ENCODE peak calls at places on chromosomes 13 and 19, in seven cellular contexts. K, V, G, A, U, H and X are unnamed samples.
A peak's percentile ranks its signal among the peaks of the same experiment; 100 is the strongest.

GRCh38 chr13:40384976-40385857 is 281.2 kb downstream of the FOXO1 start:
- DNase-seq in G (no peak), A (no peak), H (no peak), V (no peak), K (no peak), U (no peak), X (no peak)

GRCh38 chr13:37403776-37404497 is 194.6 kb downstream of the POSTN start:
- DNase-seq in H (no peak), K (peak; percentile 81), U (no peak), A (no peak), V (peak; percentile 91), G (no peak), X (no peak)

GRCh38 chr13:29676535-29676934 is 81.0 kb upstream of the SLC7A1 start:
- DNase-seq in K (peak; percentile 80), A (no peak), H (no peak), V (no peak), G (no peak), U (no peak), X (no peak)

GRCh38 chr13:42873081-42873480 is 91.7 kb downstream of the FAM216B start:
- DNase-seq in U (no peak), K (peak; percentile 22), A (no peak), G (no peak), H (no peak), V (no peak), X (no peak)

GRCh38 chr19:45444318-45445041 is 20.8 kb upstream of the ERCC1 start:
- DNase-seq in K (peak; percentile 94), A (peak; percentile 94), V (peak; percentile 78), G (peak; percentile 85), U (peak; percentile 86), H (peak; percentile 97), X (peak; percentile 89)

GRCh38 chr13:72696590-72696989 is 30.8 kb downstream of the MZT1 start:
- DNase-seq in A (no peak), H (no peak), V (peak; percentile 55), G (no peak), K (peak; percentile 31), U (no peak), X (no peak)

GRCh38 chr19:7870571-7871279 is 3.5 kb downstream of the PRR36 start:
- DNase-seq in A (peak; percentile 73), K (peak; percentile 55), G (peak; percentile 94), H (peak; percentile 45), U (no peak), V (peak; percentile 10), X (peak; percentile 78)

GRCh38 chr13:79392882-79393563 is 13.0 kb downstream of the RBM26 start:
- DNase-seq in V (peak; percentile 17), U (no peak), H (no peak), A (no peak), G (no peak), K (peak; percentile 81), X (no peak)

GRCh38 chr13:38564751-38565150 is 122.1 kb upstream of the FREM2 start:
- DNase-seq in V (no peak), G (no peak), H (no peak), U (no peak), K (no peak), A (no peak), X (no peak)

GRCh38 chr13:111897178-111897845 is 169.6 kb upstream of the SOX1 start:
- DNase-seq in U (no peak), V (no peak), K (no peak), G (no peak), A (no peak), H (no peak), X (no peak)

GRCh38 chr19:35740108-35740422 is 2.2 kb downstream of the IGFLR1 start:
- DNase-seq in V (no peak), K (no peak), A (no peak), U (no peak), H (no peak), G (no peak), X (no peak)

GRCh38 chr19:50252111-50252886 is 48.9 kb downstream of the MYH14 start:
- DNase-seq in V (peak; percentile 9), U (no peak), A (no peak), K (peak; percentile 30), H (no peak), G (peak; percentile 41), X (no peak)

GRCh38 chr19:3366761-3367571 is 583 bp downstream of the NFIC start:
- DNase-seq in V (peak; percentile 63), U (no peak), G (no peak), K (peak; percentile 58), A (peak; percentile 81), H (peak; percentile 62), X (no peak)

GRCh38 chr19:55635334-55635717 is 5.5 kb upstream of the ZNF580 start:
- DNase-seq in G (no peak), H (no peak), K (peak; percentile 47), A (no peak), U (no peak), V (no peak), X (no peak)

GRCh38 chr13:105272660-105273631 is 1262.5 kb downstream of the EFNB2 start:
- DNase-seq in G (no peak), V (no peak), K (no peak), H (no peak), A (no peak), U (no peak), X (no peak)

GRCh38 chr13:39350461-39350881 is 252.5 kb downstream of the LHFPL6 start:
- DNase-seq in V (no peak), G (no peak), U (no peak), A (no peak), H (no peak), K (no peak), X (no peak)

GRCh38 chr13:113046066-113046882 is 59.3 kb upstream of the F7 start:
- DNase-seq in H (no peak), K (no peak), A (no peak), V (no peak), U (no peak), G (no peak), X (no peak)

GRCh38 chr19:16320987-16321386 is 3.6 kb upstream of the KLF2 start:
- DNase-seq in A (no peak), K (no peak), G (peak; percentile 28), V (no peak), H (no peak), U (no peak), X (no peak)
- H3K4me1 ChIP-seq in A (no peaks in the 10 kb centered on the region), K (peaks cover 8% of the 10 kb centered on the region), G (peaks cover 57% of the 10 kb centered on the region), V (peaks cover 8% of the 10 kb centered on the region), H (peaks cover under 1% of the 10 kb centered on the region), U (no peaks in the 10 kb centered on the region), X (peaks cover 5% of the 10 kb centered on the region)

GRCh38 chr19:4454952-4455738 is 2.4 kb downstream of the UBXN6 start:
- DNase-seq in G (no peak), K (peak; percentile 89), U (no peak), H (peak; percentile 36), V (peak; percentile 71), A (no peak), X (no peak)

GRCh38 chr19:4456566-4456842 is 1.1 kb downstream of the UBXN6 start:
- DNase-seq in A (no peak), K (peak; percentile 89), V (peak; percentile 65), U (no peak), H (no peak), G (no peak), X (no peak)

GRCh38 chr19:4457654-4458406 is at the start of gene UBXN6:
- DNase-seq in U (peak; percentile 92), V (peak; percentile 99), H (peak; percentile 99), K (peak; percentile 100), A (peak; percentile 98), G (peak; percentile 99), X (peak; percentile 100)

GRCh38 chr19:4455742-4456565 is 1.6 kb downstream of the UBXN6 start:
- DNase-seq in H (peak; percentile 54), U (no peak), V (peak; percentile 78), K (peak; percentile 92), A (no peak), G (no peak), X (no peak)

GRCh38 chr19:4456843-4457653 is 546 bp downstream of the UBXN6 start:
- DNase-seq in H (peak; percentile 59), K (peak; percentile 75), A (no peak), V (peak; percentile 74), G (peak; percentile 69), U (peak; percentile 35), X (no peak)
- H3K27ac ChIP-seq in H (peak overlapping the region; percentile 82), K (peak overlapping the region; percentile 94), A (peak overlapping the region; percentile 70), V (peak overlapping the region; percentile 92), G (peak overlapping the region; percentile 32), U (peak overlapping the region; percentile 96), X (no peak overlapping the region)

GRCh38 chr19:38661996-38662395 is 14.5 kb downstream of the ACTN4 start:
- DNase-seq in H (no peak), A (peak; percentile 75), U (no peak), V (no peak), G (no peak), K (no peak), X (no peak)

GRCh38 chr19:38664503-38665211 is 17.2 kb downstream of the ACTN4 start:
- DNase-seq in A (no peak), H (no peak), U (no peak), G (peak; percentile 37), K (no peak), V (no peak), X (no peak)

GRCh38 chr19:38662508-38663155 is 15.2 kb downstream of the ACTN4 start:
- DNase-seq in V (no peak), U (no peak), G (no peak), H (no peak), K (no peak), A (no peak), X (no peak)

GRCh38 chr19:38663957-38664502 is 16.6 kb downstream of the ACTN4 start:
- DNase-seq in V (no peak), K (no peak), G (no peak), U (no peak), A (no peak), H (peak; percentile 52), X (no peak)

DNA sequence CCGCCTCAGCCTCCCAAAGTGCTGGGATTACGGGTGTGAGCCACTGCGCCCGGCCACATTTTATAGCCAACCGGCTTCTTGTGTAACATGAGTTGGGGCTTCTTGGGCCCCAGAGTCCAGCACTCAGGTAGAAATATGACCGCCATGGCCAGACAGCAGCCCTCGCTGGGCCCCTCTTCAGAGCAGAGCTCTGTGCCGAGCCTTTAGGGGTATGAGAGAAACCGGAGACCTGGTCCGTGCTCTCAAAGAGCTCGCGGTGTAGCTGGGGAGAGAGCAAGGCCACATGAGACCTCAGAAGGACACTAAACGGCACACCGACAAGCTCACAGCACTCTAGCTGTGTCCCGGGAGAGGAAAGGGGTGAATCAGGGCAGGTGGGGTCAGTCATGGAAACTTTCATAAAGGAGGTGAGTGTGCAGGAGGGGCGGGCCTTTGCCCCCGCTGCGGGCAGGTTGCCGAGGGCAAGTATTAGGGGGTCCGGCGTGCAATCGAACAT is 15.8 kb downstream of the ACTN4 start:
- DNase-seq in K (no peak), G (no peak), H (no peak), U (no peak), V (no peak), A (no peak), X (no peak)
- H3K4me1 ChIP-seq in K (peaks cover 73% of the 10 kb centered on the region), G (peaks cover 44% of the 10 kb centered on the region), H (peaks cover 55% of the 10 kb centered on the region), U (peaks cover 98% of the 10 kb centered on the region), V (peaks cover 52% of the 10 kb centered on the region), A (peaks cover 97% of the 10 kb centered on the region), X (no peaks in the 10 kb centered on the region)

DNA sequence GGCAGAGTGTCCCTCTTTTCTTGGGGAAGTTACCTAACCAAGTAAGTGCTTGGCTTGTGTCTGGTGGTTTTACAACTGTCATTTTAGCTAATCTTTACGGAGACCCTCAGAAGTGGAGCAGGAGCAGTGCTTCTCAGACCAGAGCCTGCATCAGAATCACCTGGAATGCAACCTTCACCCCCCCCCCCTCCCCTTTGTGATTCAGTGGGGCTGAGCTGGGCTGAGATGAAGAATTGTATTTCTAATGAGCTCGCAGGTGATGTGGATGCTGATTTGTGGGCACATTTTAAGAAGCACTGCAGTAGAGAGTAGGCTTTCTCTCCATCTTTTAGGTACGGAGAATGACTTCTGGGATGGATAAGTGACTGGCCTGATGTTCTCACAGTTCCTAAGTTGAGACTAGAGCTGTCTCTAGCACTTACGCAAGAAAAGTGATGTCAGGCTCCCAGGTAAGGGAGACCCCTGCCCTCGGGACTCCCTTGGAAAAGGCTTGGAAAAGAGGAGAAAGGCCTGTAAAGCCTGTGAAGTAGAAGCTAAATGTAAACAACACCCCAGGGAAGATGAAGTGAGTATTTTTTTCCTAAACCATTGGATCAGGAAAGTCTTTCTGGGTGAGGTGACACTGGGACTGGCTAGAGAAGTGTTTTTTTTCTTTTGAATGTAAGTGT is 23.3 kb upstream of the RNF113B start:
- DNase-seq in V (no peak), H (no peak), A (no peak), U (no peak), K (no peak), G (no peak), X (no peak)
- H3K27ac ChIP-seq in V (no peak overlapping the region), H (no peak overlapping the region), A (peak overlapping the region; percentile 19), U (no peak overlapping the region), K (no peak overlapping the region), G (no peak overlapping the region), X (no peak overlapping the region)